ENCODE peak calls at places on chromosome X, in eight cellular contexts. S is neural progenitor cell, P is colonic mucosa, F is lower leg skin, Z is tibial nerve, B is GM06990, E is fibroblast of lung, J is coronary artery. H is an unnamed sample.

GRCh38 chrX:85859426-85859825 is 187.9 kb downstream of the CHM start:
- DNase-seq in B (no peak), F (no peak), J (no peak), Z (no peak), E (no peak), P (no peak), S (no peak), H (no peak)

GRCh38 chrX:105696870-105697269 is 125.5 kb upstream of the NRK start:
- DNase-seq in P (no peak), J (no peak), F (no peak), E (no peak), B (no peak), S (no peak), Z (no peak), H (no peak)

GRCh38 chrX:46545111-46546005 is at the start of gene ZNF674:
- DNase-seq in Z (peak; percentile 78), E (peak; percentile 92), J (peak; percentile 91), P (peak; percentile 93), B (peak; percentile 89), S (peak; percentile 95), F (peak; percentile 97), H (peak; percentile 86)

GRCh38 chrX:136731207-136731782 is 49.4 kb downstream of the ARHGEF6 start:
- DNase-seq in B (no peak), F (no peak), S (no peak), Z (no peak), J (no peak), P (no peak), E (no peak), H (no peak)

GRCh38 chrX:129771266-129771995 is 8.3 kb upstream of the SASH3 start:
- DNase-seq in E (no peak), F (no peak), J (no peak), P (no peak), Z (no peak), B (no peak), S (no peak), H (no peak)

GRCh38 chrX:68832101-68832416 is 3.2 kb downstream of the EFNB1 start:
- DNase-seq in Z (no peak), B (peak; percentile 22), F (peak; percentile 90), P (peak; percentile 52), S (peak; percentile 41), J (peak; percentile 77), E (peak; percentile 75), H (no peak)

GRCh38 chrX:104270916-104271512 is 16.3 kb upstream of the ESX1 start:
- DNase-seq in J (no peak), P (peak; percentile 39), F (no peak), Z (peak; percentile 13), E (peak; percentile 41), S (peak; percentile 65), B (no peak), H (no peak)

GRCh38 chrX:100645106-100645505 is 1.1 kb downstream of the SRPX2 start:
- DNase-seq in B (no peak), S (no peak), F (no peak), Z (no peak), E (no peak), P (no peak), J (no peak), H (no peak)

GRCh38 chrX:107562482-107562881 is 65.8 kb upstream of the PRPS1 start:
- DNase-seq in Z (no peak), P (no peak), B (no peak), S (no peak), J (no peak), E (peak; percentile 30), F (peak; percentile 29), H (no peak)

GRCh38 chrX:15758140-15758539 is 20.1 kb downstream of the CA5B start:
- DNase-seq in P (no peak), S (no peak), Z (no peak), B (no peak), F (no peak), J (no peak), E (no peak), H (no peak)

GRCh38 chrX:920234-920799 is 289.7 kb downstream of the SHOX start:
- DNase-seq in S (no peak), F (no peak), E (no peak), B (no peak), J (no peak), P (no peak), Z (no peak), H (no peak)

GRCh38 chrX:23752740-23753435 is 9.8 kb upstream of the ACOT9 start:
- DNase-seq in Z (no peak), B (no peak), J (no peak), F (no peak), S (no peak), P (no peak), E (peak; percentile 47), H (no peak)

GRCh38 chrX:111098874-111099273 is 2.9 kb downstream of the PAK3 start:
- DNase-seq in E (peak; percentile 3), J (no peak), S (peak; percentile 89), B (peak; percentile 34), Z (no peak), P (peak; percentile 53), F (no peak), H (no peak)

GRCh38 chrX:110791206-110791605 is 4.4 kb downstream of the CHRDL1 start:
- DNase-seq in B (no peak), S (no peak), Z (no peak), F (no peak), E (no peak), P (no peak), J (no peak), H (no peak)

GRCh38 chrX:14050704-14051103 is 21.0 kb upstream of the GEMIN8 start:
- DNase-seq in E (no peak), F (no peak), J (no peak), Z (no peak), S (no peak), P (no peak), B (no peak), H (no peak)

GRCh38 chrX:135740683-135741149 is 27.3 kb downstream of the CT45A3 start:
- DNase-seq in Z (no peak), P (peak; percentile 23), S (peak; percentile 5), J (no peak), E (no peak), B (peak; percentile 10), F (peak; percentile 73), H (no peak)

GRCh38 chrX:7389576-7389975 is 241.6 kb upstream of the PUDP start:
- DNase-seq in S (no peak), B (no peak), E (no peak), Z (no peak), P (no peak), F (no peak), J (no peak), H (no peak)
- TF ChIP-seq CTCF in S (no peak), B (no peak), E (no peak), Z (no peak), P (no peak), F (no peak), J (no peak), H (no peak)

GRCh38 chrX:65990702-65991101 is 49.2 kb downstream of the VSIG4 start:
- DNase-seq in J (no peak), B (no peak), E (no peak), S (no peak), Z (no peak), P (no peak), F (no peak), H (no peak)

GRCh38 chrX:65985211-65985610 is 54.7 kb downstream of the VSIG4 start:
- DNase-seq in Z (no peak), F (no peak), B (no peak), E (no peak), S (no peak), P (no peak), J (no peak), H (no peak)

GRCh38 chrX:65993332-65993731 is 46.5 kb downstream of the VSIG4 start:
- DNase-seq in S (no peak), E (no peak), F (no peak), P (no peak), B (no peak), J (no peak), Z (no peak), H (no peak)

GRCh38 chrX:65985922-65986588 is 53.8 kb downstream of the VSIG4 start:
- DNase-seq in P (peak; percentile 48), S (peak; percentile 78), B (peak; percentile 13), Z (no peak), F (no peak), J (no peak), E (peak; percentile 58), H (no peak)

DNA sequence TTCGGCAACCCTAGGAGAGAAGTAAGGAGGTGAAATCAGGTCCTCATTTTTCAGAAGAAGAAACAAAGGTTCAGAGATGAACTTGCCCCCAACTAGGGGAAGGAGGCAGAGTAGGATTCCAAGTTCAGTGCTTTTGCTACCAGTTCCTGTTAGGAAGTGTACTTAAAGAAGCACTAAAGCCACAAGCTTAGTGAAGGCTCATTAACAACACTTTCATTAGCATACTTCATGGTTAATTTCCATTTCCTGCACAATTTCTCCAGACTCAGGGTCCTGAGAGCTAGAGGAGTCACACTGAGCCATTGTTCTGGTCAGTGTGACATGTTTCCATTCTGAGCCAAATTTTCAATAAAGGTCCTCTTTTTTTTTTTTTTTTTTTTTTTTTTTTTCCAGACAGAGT is 52.0 kb downstream of the VSIG4 start:
- DNase-seq in P (no peak), Z (no peak), B (no peak), J (no peak), F (no peak), S (no peak), E (no peak), H (no peak)
- TF ChIP-seq CTCF in P (no peak), Z (no peak), B (no peak), J (no peak), F (no peak), S (no peak), E (no peak), H (no peak)

GRCh38 chrX:8846271-8846670 is 45.1 kb upstream of the FAM9A start:
- DNase-seq in J (no peak), E (peak; percentile 4), F (no peak), B (no peak), S (no peak), Z (no peak), P (no peak), H (no peak)

GRCh38 chrX:8841911-8842310 is 40.7 kb upstream of the FAM9A start:
- DNase-seq in E (peak; percentile 12), F (no peak), J (no peak), P (no peak), S (no peak), B (no peak), Z (no peak), H (no peak)

GRCh38 chrX:8845469-8845868 is 44.3 kb upstream of the FAM9A start:
- DNase-seq in S (no peak), Z (no peak), E (no peak), P (no peak), J (no peak), F (no peak), B (no peak), H (no peak)

GRCh38 chrX:8844157-8844556 is 43.0 kb upstream of the FAM9A start:
- DNase-seq in F (no peak), J (no peak), P (no peak), Z (no peak), S (no peak), B (no peak), E (no peak), H (no peak)

GRCh38 chrX:8845060-8845459 is 43.9 kb upstream of the FAM9A start:
- DNase-seq in F (no peak), P (no peak), J (no peak), B (no peak), Z (no peak), E (peak; percentile 83), S (no peak), H (no peak)
- TF ChIP-seq CTCF in F (no peak), P (no peak), J (no peak), B (no peak), Z (no peak), E (peak; percentile 55), S (no peak), H (no peak)

GRCh38 chrX:65093658-65094057 is 117.4 kb upstream of the ZC4H2 start:
- DNase-seq in E (no peak), P (peak; percentile 29), S (no peak), J (no peak), Z (no peak), B (no peak), F (no peak), H (no peak)

GRCh38 chrX:65098851-65099250 is 122.6 kb upstream of the ZC4H2 start:
- DNase-seq in S (no peak), P (no peak), Z (no peak), B (no peak), J (no peak), E (no peak), F (no peak), H (no peak)
- TF ChIP-seq CTCF in S (no peak), P (no peak), Z (no peak), B (no peak), J (no peak), E (no peak), F (no peak), H (no peak)